ENCODE peak calls at places on chromosomes 16 and 17, in nine cellular contexts. One of them, this sample, is unnamed.

GRCh38 chr16:57299009-57299718 is 14.7 kb upstream of the PLLP start:
- DNase-seq in stomach: peak; percentile 40
- DNase-seq in esophagus squamous epithelium: no peak
- DNase-seq in adrenal gland: peak; percentile 74
- DNase-seq in uterus: peak; percentile 72
- DNase-seq in sigmoid colon: peak; percentile 40
- DNase-seq in body of pancreas: no peak
- DNase-seq in prostate gland: no peak
- DNase-seq in testis: no peak
- DNase-seq in this sample: no peak

GRCh38 chr16:67861877-67862276 is 11.0 kb upstream of the EDC4 start:
- DNase-seq in adrenal gland: no peak
- DNase-seq in prostate gland: no peak
- DNase-seq in testis: no peak
- DNase-seq in uterus: no peak
- DNase-seq in sigmoid colon: no peak
- DNase-seq in esophagus squamous epithelium: no peak
- DNase-seq in body of pancreas: no peak
- DNase-seq in stomach: no peak
- DNase-seq in this sample: no peak

GRCh38 chr16:89369266-89369895 is 121.0 kb downstream of the ANKRD11 start:
- DNase-seq in adrenal gland: no peak
- DNase-seq in body of pancreas: no peak
- DNase-seq in uterus: no peak
- DNase-seq in stomach: no peak
- DNase-seq in sigmoid colon: no peak
- DNase-seq in esophagus squamous epithelium: no peak
- DNase-seq in testis: no peak
- DNase-seq in prostate gland: no peak
- DNase-seq in this sample: no peak

GRCh38 chr17:8377422-8377821 is 918 bp upstream of the KRABD2 start:
- DNase-seq in esophagus squamous epithelium: no peak
- DNase-seq in adrenal gland: no peak
- DNase-seq in stomach: no peak
- DNase-seq in prostate gland: no peak
- DNase-seq in sigmoid colon: no peak
- DNase-seq in uterus: no peak
- DNase-seq in testis: no peak
- DNase-seq in body of pancreas: no peak
- DNase-seq in this sample: no peak

GRCh38 chr16:35525979-35526590 is 2066.7 kb downstream of the TP53TG3F start:
- DNase-seq in esophagus squamous epithelium: no peak
- DNase-seq in adrenal gland: no peak
- DNase-seq in uterus: no peak
- DNase-seq in body of pancreas: no peak
- DNase-seq in sigmoid colon: no peak
- DNase-seq in stomach: no peak
- DNase-seq in testis: no peak
- DNase-seq in prostate gland: no peak
- DNase-seq in this sample: no peak

GRCh38 chr16:17784073-17784472 is 313.3 kb upstream of the XYLT1 start:
- DNase-seq in adrenal gland: no peak
- DNase-seq in testis: no peak
- DNase-seq in stomach: no peak
- DNase-seq in esophagus squamous epithelium: no peak
- DNase-seq in sigmoid colon: no peak
- DNase-seq in prostate gland: no peak
- DNase-seq in uterus: no peak
- DNase-seq in body of pancreas: no peak
- DNase-seq in this sample: no peak

GRCh38 chr16:8936421-8936820 is 27.3 kb downstream of the USP7 start:
- DNase-seq in uterus: no peak
- DNase-seq in body of pancreas: peak; percentile 50
- DNase-seq in sigmoid colon: no peak
- DNase-seq in testis: peak; percentile 65
- DNase-seq in adrenal gland: peak; percentile 53
- DNase-seq in stomach: peak; percentile 59
- DNase-seq in esophagus squamous epithelium: no peak
- DNase-seq in prostate gland: peak; percentile 13
- DNase-seq in this sample: peak; percentile 28

GRCh38 chr16:82322177-82322576 is 152.2 kb upstream of the MPHOSPH6 start:
- DNase-seq in prostate gland: peak; percentile 17
- DNase-seq in adrenal gland: no peak
- DNase-seq in stomach: no peak
- DNase-seq in body of pancreas: no peak
- DNase-seq in esophagus squamous epithelium: no peak
- DNase-seq in testis: no peak
- DNase-seq in uterus: no peak
- DNase-seq in sigmoid colon: no peak
- DNase-seq in this sample: no peak

GRCh38 chr16:86934581-86935322 is 356.4 kb downstream of the FOXL1 start:
- DNase-seq in stomach: no peak
- DNase-seq in body of pancreas: no peak
- DNase-seq in prostate gland: no peak
- DNase-seq in sigmoid colon: no peak
- DNase-seq in esophagus squamous epithelium: no peak
- DNase-seq in testis: no peak
- DNase-seq in adrenal gland: no peak
- DNase-seq in uterus: no peak
- DNase-seq in this sample: no peak

GRCh38 chr17:32141690-32142037 is 638 bp upstream of the RHOT1 start:
- DNase-seq in body of pancreas: no peak
- DNase-seq in adrenal gland: no peak
- DNase-seq in uterus: no peak
- DNase-seq in testis: no peak
- DNase-seq in stomach: no peak
- DNase-seq in esophagus squamous epithelium: no peak
- DNase-seq in prostate gland: no peak
- DNase-seq in sigmoid colon: no peak
- DNase-seq in this sample: no peak

GRCh38 chr17:6108382-6108781 is 38.2 kb downstream of the WSCD1 start:
- DNase-seq in prostate gland: no peak
- DNase-seq in testis: no peak
- DNase-seq in body of pancreas: no peak
- DNase-seq in uterus: no peak
- DNase-seq in esophagus squamous epithelium: no peak
- DNase-seq in stomach: no peak
- DNase-seq in sigmoid colon: no peak
- DNase-seq in adrenal gland: no peak
- DNase-seq in this sample: no peak

GRCh38 chr16:3880623-3881498 is at the start of gene CREBBP:
- DNase-seq in stomach: peak; percentile 91
- DNase-seq in body of pancreas: peak; percentile 88
- DNase-seq in prostate gland: peak; percentile 83
- DNase-seq in adrenal gland: peak; percentile 86
- DNase-seq in uterus: peak; percentile 81
- DNase-seq in testis: peak; percentile 90
- DNase-seq in sigmoid colon: peak; percentile 92
- DNase-seq in esophagus squamous epithelium: peak; percentile 56
- DNase-seq in this sample: peak; percentile 70
- TF ChIP-seq POLR2A in stomach: no peak
- TF ChIP-seq POLR2A in body of pancreas: peak; percentile 48
- TF ChIP-seq POLR2A in prostate gland: peak; percentile 65
- TF ChIP-seq POLR2A in adrenal gland: peak; percentile 56
- TF ChIP-seq POLR2A in uterus: peak; percentile 51
- TF ChIP-seq POLR2A in testis: no peak
- TF ChIP-seq POLR2A in sigmoid colon: no peak
- TF ChIP-seq POLR2A in esophagus squamous epithelium: no peak
- TF ChIP-seq POLR2A in this sample: peak; percentile 59

GRCh38 chr16:50466170-50466569 is 82.0 kb upstream of the NKD1 start:
- DNase-seq in sigmoid colon: no peak
- DNase-seq in prostate gland: no peak
- DNase-seq in uterus: no peak
- DNase-seq in adrenal gland: no peak
- DNase-seq in esophagus squamous epithelium: no peak
- DNase-seq in stomach: no peak
- DNase-seq in body of pancreas: no peak
- DNase-seq in testis: no peak
- DNase-seq in this sample: no peak

GRCh38 chr16:50467943-50468748 is 80.0 kb upstream of the NKD1 start:
- DNase-seq in adrenal gland: peak; percentile 28
- DNase-seq in sigmoid colon: peak; percentile 62
- DNase-seq in stomach: peak; percentile 87
- DNase-seq in uterus: no peak
- DNase-seq in testis: peak; percentile 16
- DNase-seq in body of pancreas: peak; percentile 11
- DNase-seq in esophagus squamous epithelium: no peak
- DNase-seq in prostate gland: no peak
- DNase-seq in this sample: no peak

GRCh38 chr16:50469121-50469743 is 79.0 kb upstream of the NKD1 start:
- DNase-seq in adrenal gland: no peak
- DNase-seq in stomach: no peak
- DNase-seq in esophagus squamous epithelium: no peak
- DNase-seq in prostate gland: no peak
- DNase-seq in sigmoid colon: peak; percentile 35
- DNase-seq in uterus: no peak
- DNase-seq in body of pancreas: no peak
- DNase-seq in testis: no peak
- DNase-seq in this sample: no peak

GRCh38 chr16:50468749-50469078 is 79.5 kb upstream of the NKD1 start:
- DNase-seq in sigmoid colon: no peak
- DNase-seq in esophagus squamous epithelium: no peak
- DNase-seq in stomach: no peak
- DNase-seq in testis: no peak
- DNase-seq in prostate gland: no peak
- DNase-seq in body of pancreas: no peak
- DNase-seq in uterus: no peak
- DNase-seq in adrenal gland: no peak
- DNase-seq in this sample: no peak

DNA sequence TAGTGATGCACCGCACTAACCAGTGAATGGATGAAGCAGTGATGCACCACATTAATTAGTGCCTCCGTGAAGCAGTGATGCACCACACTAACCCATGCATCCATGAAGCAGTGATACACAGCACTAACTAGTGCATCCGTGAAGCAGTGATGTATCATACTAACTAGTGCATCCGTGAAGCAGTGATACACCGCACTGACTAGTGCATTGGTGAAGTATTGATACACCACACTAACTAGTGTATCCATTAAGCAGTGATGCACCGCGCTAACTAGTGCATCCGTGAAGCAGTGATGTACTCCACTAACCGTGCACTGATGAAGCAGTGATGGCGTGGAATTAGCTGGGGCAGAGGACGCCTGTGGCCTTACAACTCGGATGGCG is 80.6 kb upstream of the NKD1 start:
- DNase-seq in stomach: no peak
- DNase-seq in sigmoid colon: no peak
- DNase-seq in adrenal gland: no peak
- DNase-seq in uterus: no peak
- DNase-seq in body of pancreas: no peak
- DNase-seq in testis: no peak
- DNase-seq in prostate gland: no peak
- DNase-seq in esophagus squamous epithelium: no peak
- DNase-seq in this sample: no peak
- H3K4me3 ChIP-seq in stomach: peak overlapping the region; percentile 52
- H3K4me3 ChIP-seq in sigmoid colon: peak overlapping the region; percentile 53
- H3K4me3 ChIP-seq in adrenal gland: no peak overlapping the region
- H3K4me3 ChIP-seq in uterus: peak overlapping the region; percentile 25
- H3K4me3 ChIP-seq in body of pancreas: no peak overlapping the region
- H3K4me3 ChIP-seq in testis: peak overlapping the region; percentile 45
- H3K4me3 ChIP-seq in prostate gland: peak overlapping the region; percentile 18
- H3K4me3 ChIP-seq in esophagus squamous epithelium: peak overlapping the region; percentile 65
- H3K4me3 ChIP-seq in this sample: no peak overlapping the region

GRCh38 chr17:82085931-82086764 is 11.9 kb downstream of the FASN start:
- DNase-seq in body of pancreas: no peak
- DNase-seq in adrenal gland: no peak
- DNase-seq in stomach: no peak
- DNase-seq in uterus: no peak
- DNase-seq in prostate gland: no peak
- DNase-seq in esophagus squamous epithelium: no peak
- DNase-seq in testis: no peak
- DNase-seq in sigmoid colon: no peak
- DNase-seq in this sample: no peak

GRCh38 chr17:82089723-82090548 is 8.1 kb downstream of the FASN start:
- DNase-seq in uterus: no peak
- DNase-seq in testis: no peak
- DNase-seq in stomach: no peak
- DNase-seq in prostate gland: no peak
- DNase-seq in body of pancreas: no peak
- DNase-seq in adrenal gland: no peak
- DNase-seq in sigmoid colon: no peak
- DNase-seq in esophagus squamous epithelium: no peak
- DNase-seq in this sample: no peak

GRCh38 chr17:82088838-82089722 is 9.0 kb downstream of the FASN start:
- DNase-seq in prostate gland: no peak
- DNase-seq in uterus: no peak
- DNase-seq in sigmoid colon: no peak
- DNase-seq in stomach: no peak
- DNase-seq in esophagus squamous epithelium: no peak
- DNase-seq in testis: no peak
- DNase-seq in adrenal gland: no peak
- DNase-seq in body of pancreas: no peak
- DNase-seq in this sample: no peak

GRCh38 chr17:82086941-82087906 is 10.8 kb downstream of the FASN start:
- DNase-seq in adrenal gland: no peak
- DNase-seq in esophagus squamous epithelium: no peak
- DNase-seq in uterus: no peak
- DNase-seq in prostate gland: no peak
- DNase-seq in testis: no peak
- DNase-seq in stomach: no peak
- DNase-seq in sigmoid colon: no peak
- DNase-seq in body of pancreas: no peak
- DNase-seq in this sample: no peak

GRCh38 chr17:82087961-82088837 is 9.8 kb downstream of the FASN start:
- DNase-seq in adrenal gland: no peak
- DNase-seq in uterus: no peak
- DNase-seq in prostate gland: no peak
- DNase-seq in body of pancreas: no peak
- DNase-seq in stomach: no peak
- DNase-seq in sigmoid colon: no peak
- DNase-seq in testis: no peak
- DNase-seq in esophagus squamous epithelium: no peak
- DNase-seq in this sample: no peak
- H3K36me3 ChIP-seq in adrenal gland: peaks cover 100% of the 10 kb centered on the region
- H3K36me3 ChIP-seq in uterus: no peaks in the 10 kb centered on the region
- H3K36me3 ChIP-seq in prostate gland: peaks cover 89% of the 10 kb centered on the region
- H3K36me3 ChIP-seq in body of pancreas: peaks cover 19% of the 10 kb centered on the region
- H3K36me3 ChIP-seq in stomach: peaks cover 100% of the 10 kb centered on the region
- H3K36me3 ChIP-seq in sigmoid colon: peaks cover 95% of the 10 kb centered on the region
- H3K36me3 ChIP-seq in testis: no peaks in the 10 kb centered on the region
- H3K36me3 ChIP-seq in esophagus squamous epithelium: peaks cover 99% of the 10 kb centered on the region
- H3K36me3 ChIP-seq in this sample: peaks cover 98% of the 10 kb centered on the region

DNA sequence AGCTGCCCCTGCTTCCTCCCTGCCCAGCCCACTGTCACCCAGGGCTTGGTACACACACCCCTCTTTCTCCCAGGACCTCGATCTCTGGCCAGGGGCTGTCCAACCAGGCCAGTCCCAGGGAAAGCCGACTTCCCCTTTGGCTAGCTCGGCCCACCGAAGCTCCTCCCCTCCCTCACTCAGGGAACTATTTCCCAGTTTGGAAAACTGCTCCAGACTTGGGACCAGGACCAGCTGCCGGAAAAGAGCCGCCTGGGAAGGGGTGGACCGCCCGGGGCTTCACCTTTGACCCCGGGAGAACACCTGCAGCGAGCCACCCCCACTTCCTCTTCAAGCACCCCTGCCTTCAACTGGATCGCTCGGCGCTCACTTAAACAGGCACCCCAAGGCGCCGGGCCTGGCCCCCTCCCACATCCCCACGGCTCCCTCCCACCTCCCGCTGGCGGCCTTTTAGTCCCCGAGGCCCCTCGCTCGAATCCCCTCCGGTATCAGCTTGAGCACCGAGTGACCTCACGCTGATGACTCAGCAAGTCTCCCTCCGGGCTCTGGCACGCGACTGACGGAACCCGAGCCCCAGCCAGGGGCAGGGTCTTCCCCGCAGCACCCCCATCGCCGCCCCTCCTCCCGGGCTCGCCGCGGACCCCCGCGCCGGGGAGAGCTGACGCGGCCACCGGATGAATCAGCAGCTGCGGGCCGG is 937 bp downstream of the MAFG start:
- DNase-seq in sigmoid colon: peak; percentile 94
- DNase-seq in esophagus squamous epithelium: no peak
- DNase-seq in adrenal gland: peak; percentile 84
- DNase-seq in uterus: peak; percentile 72
- DNase-seq in testis: peak; percentile 79
- DNase-seq in stomach: peak; percentile 89
- DNase-seq in prostate gland: peak; percentile 51
- DNase-seq in body of pancreas: peak; percentile 91
- DNase-seq in this sample: peak; percentile 57
- TF ChIP-seq POLR2A in sigmoid colon: peak; percentile 6
- TF ChIP-seq POLR2A in esophagus squamous epithelium: no peak
- TF ChIP-seq POLR2A in adrenal gland: peak; percentile 32
- TF ChIP-seq POLR2A in uterus: peak; percentile 6
- TF ChIP-seq POLR2A in testis: no peak
- TF ChIP-seq POLR2A in stomach: no peak
- TF ChIP-seq POLR2A in prostate gland: peak; percentile 38
- TF ChIP-seq POLR2A in body of pancreas: peak; percentile 66
- TF ChIP-seq POLR2A in this sample: peak; percentile 50